ENCODE peak calls at places on chromosome 10, in four cellular contexts. F, S, U and W are unnamed samples.

GRCh38 chr10:127449491-127449890 is 99.6 kb upstream of the NPS start:
- DNase-seq in F (no peak), S (no peak), U (no peak), W (no peak)

GRCh38 chr10:105239311-105240215 is 598.5 kb downstream of the SORCS3 start:
- DNase-seq in F (no peak), S (no peak), U (no peak), W (no peak)

GRCh38 chr10:80046629-80047441 is 31.6 kb upstream of the TMEM254 start:
- DNase-seq in F (peak), S (peak), U (peak), W (peak)

GRCh38 chr10:81831060-81831459 is 43.9 kb upstream of the NRG3 start:
- DNase-seq in F (no peak), S (no peak), U (no peak), W (no peak)

GRCh38 chr10:62527019-62527827 is 153.1 kb downstream of the ZNF365 start:
- DNase-seq in F (no peak), S (no peak), U (peak), W (no peak)

GRCh38 chr10:47029181-47029971 is 118.1 kb downstream of the PTPN20 start:
- DNase-seq in F (no peak), S (no peak), U (no peak), W (no peak)

GRCh38 chr10:21279217-21279575 is 246.3 kb downstream of the SKIDA1 start:
- DNase-seq in F (no peak), S (no peak), U (no peak), W (no peak)

GRCh38 chr10:109429956-109430760 is 493.2 kb downstream of the XPNPEP1 start:
- DNase-seq in F (no peak), S (peak), U (peak), W (no peak)

GRCh38 chr10:68138526-68138925 is 29.2 kb downstream of the MYPN start:
- DNase-seq in F (no peak), S (no peak), U (no peak), W (no peak)

GRCh38 chr10:12504176-12504575 is 154.8 kb downstream of the CAMK1D start:
- DNase-seq in F (no peak), S (no peak), U (no peak), W (no peak)

GRCh38 chr10:34916368-34916767 is 101.3 kb upstream of the PARD3 start:
- DNase-seq in F (no peak), S (peak), U (peak), W (no peak)

GRCh38 chr10:126496771-126497545 is 108.7 kb upstream of the ADAM12 start:
- DNase-seq in F (no peak), S (no peak), U (no peak), W (no peak)

GRCh38 chr10:70733051-70733450 is 52.1 kb downstream of the TBATA start:
- DNase-seq in F (no peak), S (no peak), U (no peak), W (no peak)

GRCh38 chr10:64039208-64039607 is 518.0 kb downstream of the REEP3 start:
- DNase-seq in F (no peak), S (peak), U (no peak), W (no peak)

GRCh38 chr10:103668351-103669242 is 175.1 kb downstream of the NEURL1 start:
- DNase-seq in F (no peak), S (no peak), U (peak), W (peak)

DNA sequence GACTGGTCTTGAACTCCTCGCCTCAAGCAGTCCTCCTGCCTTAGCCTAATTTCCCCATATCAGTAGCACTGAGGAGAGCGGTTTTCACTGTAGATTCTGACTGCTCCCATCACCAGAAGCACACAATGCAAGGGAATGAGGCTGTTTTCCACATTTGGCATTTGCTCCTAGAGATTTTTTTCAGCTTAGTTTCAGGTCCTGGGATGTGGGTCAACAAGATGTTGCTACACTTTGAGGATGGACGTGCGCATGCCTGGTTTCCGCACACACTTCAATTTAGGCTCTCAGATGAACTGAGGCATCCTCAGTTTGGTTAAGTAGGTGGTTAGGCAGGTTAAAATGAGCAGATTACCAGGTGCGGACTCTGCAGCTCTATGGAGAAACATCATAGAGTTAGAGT is 287.1 kb upstream of the LYZL1 start:
- DNase-seq in F (no peak), S (no peak), U (no peak), W (no peak)
- TF ChIP-seq CTCF in F (no peak), S (no peak), U (no peak), W (no peak)

DNA sequence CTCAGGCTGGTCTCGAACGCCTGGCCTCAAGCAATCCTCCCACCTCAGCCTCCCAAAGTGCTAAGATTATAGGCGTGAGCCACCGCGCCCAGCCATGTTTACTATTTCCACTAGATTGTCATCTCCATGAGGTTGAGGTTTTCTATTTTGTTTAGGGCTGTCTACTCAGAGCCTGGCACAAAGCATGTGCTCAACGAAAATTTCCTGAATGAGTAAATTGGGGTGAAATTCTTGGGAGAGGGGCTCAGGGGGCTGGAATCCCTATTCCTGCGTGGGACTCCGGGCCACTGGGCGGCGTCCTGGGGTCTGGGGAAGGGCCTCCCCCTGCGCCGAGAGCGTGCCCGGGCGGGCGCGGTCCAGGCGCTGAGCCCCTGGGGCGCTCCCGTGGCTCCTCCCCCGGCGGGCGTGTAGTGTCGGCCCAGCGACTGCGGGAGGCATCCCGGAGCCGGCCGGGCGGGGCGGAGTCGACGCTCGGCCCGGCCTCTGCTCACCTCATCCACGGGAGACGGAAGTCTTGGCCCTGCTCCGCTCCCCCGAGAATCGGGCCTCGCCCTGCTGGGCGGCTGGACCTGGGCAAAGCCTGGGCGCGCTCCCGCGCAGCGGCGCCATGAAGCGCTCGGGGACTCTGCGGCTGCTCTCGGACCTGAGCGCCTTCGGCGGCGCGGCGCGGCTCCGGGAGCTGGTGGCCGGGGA is at the start of gene HPS6:
- DNase-seq in F (peak), S (peak), U (peak), W (peak)
- TF ChIP-seq CTCF in F (peak), S (no peak), U (no peak), W (no peak)

GRCh38 chr10:987906-988666 is at the start of gene GTPBP4:
- DNase-seq in F (peak), S (peak), U (peak), W (peak)
- TF ChIP-seq CTCF in F (no peak), S (peak), U (no peak), W (no peak)

GRCh38 chr10:6114758-6115410 is 26.1 kb downstream of the RBM17 start:
- DNase-seq in F (no peak), S (no peak), U (peak), W (no peak)
- TF ChIP-seq CTCF in F (no peak), S (no peak), U (peak), W (no peak)

GRCh38 chr10:30028006-30028441 is 31.4 kb downstream of the JCAD start:
- DNase-seq in F (no peak), S (no peak), U (no peak), W (no peak)

GRCh38 chr10:30026080-30026479 is 33.3 kb downstream of the JCAD start:
- DNase-seq in F (no peak), S (no peak), U (no peak), W (no peak)

GRCh38 chr10:30026578-30026977 is 32.8 kb downstream of the JCAD start:
- DNase-seq in F (no peak), S (no peak), U (no peak), W (no peak)

GRCh38 chr10:30028452-30029045 is 30.8 kb downstream of the JCAD start:
- DNase-seq in F (no peak), S (no peak), U (no peak), W (no peak)

DNA sequence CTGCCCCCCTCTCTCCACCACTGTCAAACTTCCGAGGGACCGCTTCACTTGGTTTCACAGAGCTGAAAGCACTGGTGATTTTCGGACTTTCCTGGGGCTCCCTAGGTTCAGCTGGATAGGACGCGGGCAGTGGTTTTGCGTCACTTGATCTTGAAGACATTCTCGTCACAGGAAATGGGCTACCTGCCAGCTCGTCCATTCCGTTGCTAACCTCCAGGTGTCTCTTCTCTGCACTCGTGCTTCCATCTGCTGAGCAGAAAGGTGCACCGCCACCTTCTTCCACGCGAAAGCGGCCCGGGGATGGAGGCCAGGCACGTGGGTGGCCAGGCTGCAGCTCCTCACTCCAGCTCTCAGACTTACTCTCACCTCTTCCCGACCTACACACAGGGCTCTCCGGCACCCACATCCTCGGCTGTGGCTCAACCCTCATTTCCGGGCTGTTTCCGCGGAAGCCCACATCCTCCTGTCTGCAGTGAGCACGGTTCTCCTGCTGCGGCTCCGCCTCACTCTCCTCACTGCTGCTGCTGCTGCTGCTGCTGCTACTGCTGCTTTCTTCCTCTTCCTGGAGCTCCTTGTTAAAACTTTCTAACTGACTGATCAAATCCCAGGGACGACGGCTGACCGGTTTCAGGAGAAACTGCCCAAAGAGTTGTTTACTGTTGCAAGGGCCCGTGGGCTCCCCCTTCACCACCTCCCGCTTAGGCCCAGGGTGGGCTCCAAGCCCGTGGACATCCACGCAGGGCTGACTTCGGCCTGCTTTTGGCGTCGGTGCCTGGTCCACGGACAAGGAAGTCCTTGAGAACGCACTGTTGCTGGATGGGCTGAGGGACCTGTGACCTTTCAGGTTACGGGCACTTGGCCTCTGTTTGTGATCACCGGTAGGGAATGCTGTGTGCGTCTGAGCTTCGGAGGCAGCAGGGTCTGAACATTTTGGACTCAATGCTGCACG is 32.1 kb downstream of the JCAD start:
- DNase-seq in F (no peak), S (peak), U (no peak), W (peak)
- TF ChIP-seq CTCF in F (no peak), S (peak), U (no peak), W (no peak)